ENCODE peak calls at places on chromosomes 1 and 21, in seven cellular contexts. One of them, this sample, is unnamed.

GRCh38 chr21:44993321-44994015 is 53.6 kb downstream of the SLX9 start:
- DNase-seq in psoas muscle: peak
- DNase-seq in dorsolateral prefrontal cortex: no peak
- DNase-seq in fibroblast of lung: no peak
- DNase-seq in pancreas: no peak
- DNase-seq in fibroblast of mammary gland: no peak
- DNase-seq in fibroblast of pulmonary artery: no peak
- DNase-seq in this sample: no peak

GRCh38 chr21:45723049-45723958 is 79.8 kb downstream of the PCBP3 start:
- DNase-seq in pancreas: no peak
- DNase-seq in fibroblast of lung: no peak
- DNase-seq in fibroblast of pulmonary artery: no peak
- DNase-seq in psoas muscle: no peak
- DNase-seq in dorsolateral prefrontal cortex: no peak
- DNase-seq in fibroblast of mammary gland: no peak
- DNase-seq in this sample: no peak

GRCh38 chr21:38853421-38853919 is 47.7 kb downstream of the ETS2 start:
- DNase-seq in pancreas: peak
- DNase-seq in psoas muscle: peak
- DNase-seq in fibroblast of mammary gland: peak
- DNase-seq in fibroblast of lung: peak
- DNase-seq in fibroblast of pulmonary artery: peak
- DNase-seq in dorsolateral prefrontal cortex: no peak
- DNase-seq in this sample: peak

GRCh38 chr1:103267271-103267670 is 158.9 kb upstream of the COL11A1 start:
- DNase-seq in dorsolateral prefrontal cortex: no peak
- DNase-seq in pancreas: no peak
- DNase-seq in fibroblast of pulmonary artery: no peak
- DNase-seq in fibroblast of lung: no peak
- DNase-seq in fibroblast of mammary gland: no peak
- DNase-seq in psoas muscle: no peak
- DNase-seq in this sample: no peak

GRCh38 chr1:152047607-152047953 is 10.8 kb upstream of the S100A11 start:
- DNase-seq in psoas muscle: peak
- DNase-seq in pancreas: peak
- DNase-seq in fibroblast of mammary gland: peak
- DNase-seq in fibroblast of pulmonary artery: no peak
- DNase-seq in fibroblast of lung: no peak
- DNase-seq in dorsolateral prefrontal cortex: no peak
- DNase-seq in this sample: peak

GRCh38 chr1:22247527-22248218 is 104.8 kb upstream of the WNT4 start:
- DNase-seq in dorsolateral prefrontal cortex: no peak
- DNase-seq in fibroblast of lung: no peak
- DNase-seq in fibroblast of mammary gland: no peak
- DNase-seq in psoas muscle: no peak
- DNase-seq in pancreas: no peak
- DNase-seq in fibroblast of pulmonary artery: no peak
- DNase-seq in this sample: no peak

GRCh38 chr1:98870959-98871903 is 133.4 kb downstream of the PLPPR5 start:
- DNase-seq in fibroblast of lung: no peak
- DNase-seq in fibroblast of mammary gland: peak
- DNase-seq in psoas muscle: no peak
- DNase-seq in dorsolateral prefrontal cortex: no peak
- DNase-seq in fibroblast of pulmonary artery: peak
- DNase-seq in pancreas: no peak
- DNase-seq in this sample: no peak

GRCh38 chr1:174191255-174191906 is 32.1 kb downstream of the RABGAP1L start:
- DNase-seq in pancreas: no peak
- DNase-seq in fibroblast of mammary gland: peak
- DNase-seq in fibroblast of pulmonary artery: peak
- DNase-seq in dorsolateral prefrontal cortex: no peak
- DNase-seq in fibroblast of lung: no peak
- DNase-seq in psoas muscle: no peak
- DNase-seq in this sample: peak

GRCh38 chr1:8809342-8809736 is 8.1 kb downstream of the RERE start:
- DNase-seq in fibroblast of pulmonary artery: no peak
- DNase-seq in psoas muscle: no peak
- DNase-seq in fibroblast of mammary gland: no peak
- DNase-seq in pancreas: no peak
- DNase-seq in fibroblast of lung: no peak
- DNase-seq in dorsolateral prefrontal cortex: no peak
- DNase-seq in this sample: no peak

GRCh38 chr1:29315262-29315661 is 78.9 kb downstream of the PTPRU start:
- DNase-seq in pancreas: no peak
- DNase-seq in fibroblast of mammary gland: no peak
- DNase-seq in fibroblast of lung: no peak
- DNase-seq in psoas muscle: no peak
- DNase-seq in fibroblast of pulmonary artery: no peak
- DNase-seq in dorsolateral prefrontal cortex: no peak
- DNase-seq in this sample: no peak

GRCh38 chr1:71170925-71171324 is 90.1 kb upstream of the ZRANB2 start:
- DNase-seq in dorsolateral prefrontal cortex: no peak
- DNase-seq in fibroblast of mammary gland: peak
- DNase-seq in psoas muscle: no peak
- DNase-seq in fibroblast of pulmonary artery: no peak
- DNase-seq in pancreas: no peak
- DNase-seq in fibroblast of lung: no peak
- DNase-seq in this sample: no peak
- H3K4me3 ChIP-seq in dorsolateral prefrontal cortex: no peak
- H3K4me3 ChIP-seq in fibroblast of mammary gland: no peak
- H3K4me3 ChIP-seq in psoas muscle: no peak
- H3K4me3 ChIP-seq in fibroblast of pulmonary artery: no peak
- H3K4me3 ChIP-seq in pancreas: no peak
- H3K4me3 ChIP-seq in fibroblast of lung: no peak
- H3K4me3 ChIP-seq in this sample: no peak

DNA sequence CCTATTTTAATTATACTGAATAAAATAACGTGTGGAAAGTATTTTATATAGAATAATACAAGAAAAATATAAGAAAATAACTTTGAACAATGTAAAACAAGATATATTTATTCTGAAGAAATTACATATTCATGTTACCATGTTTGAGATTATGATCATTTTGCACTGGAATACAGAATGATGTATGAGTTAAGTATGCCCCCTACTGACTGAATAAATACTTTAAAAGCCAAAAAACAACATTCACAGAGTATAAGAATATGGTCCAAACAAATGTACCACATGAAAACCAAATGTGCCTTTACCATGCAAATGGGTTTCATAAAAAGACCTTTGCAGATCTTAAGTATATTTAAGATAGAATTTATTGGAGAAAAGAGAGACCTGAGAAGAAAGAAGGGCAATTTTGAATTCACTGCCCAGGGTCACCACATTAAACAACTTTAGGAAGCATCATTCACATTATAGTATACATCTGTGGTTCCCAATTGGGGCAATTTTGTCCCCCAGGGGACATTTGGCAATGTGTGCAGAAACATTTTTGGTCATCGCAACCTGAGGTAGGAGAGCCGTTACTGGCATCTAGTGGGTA is 136.6 kb upstream of the GFI1 start:
- DNase-seq in fibroblast of lung: peak
- DNase-seq in fibroblast of pulmonary artery: peak
- DNase-seq in dorsolateral prefrontal cortex: no peak
- DNase-seq in pancreas: no peak
- DNase-seq in fibroblast of mammary gland: peak
- DNase-seq in psoas muscle: no peak
- DNase-seq in this sample: no peak
- TF ChIP-seq CTCF in fibroblast of lung: no peak
- TF ChIP-seq CTCF in fibroblast of pulmonary artery: peak
- TF ChIP-seq CTCF in dorsolateral prefrontal cortex: peak
- TF ChIP-seq CTCF in pancreas: peak
- TF ChIP-seq CTCF in fibroblast of mammary gland: peak
- TF ChIP-seq CTCF in psoas muscle: peak
- TF ChIP-seq CTCF in this sample: peak

DNA sequence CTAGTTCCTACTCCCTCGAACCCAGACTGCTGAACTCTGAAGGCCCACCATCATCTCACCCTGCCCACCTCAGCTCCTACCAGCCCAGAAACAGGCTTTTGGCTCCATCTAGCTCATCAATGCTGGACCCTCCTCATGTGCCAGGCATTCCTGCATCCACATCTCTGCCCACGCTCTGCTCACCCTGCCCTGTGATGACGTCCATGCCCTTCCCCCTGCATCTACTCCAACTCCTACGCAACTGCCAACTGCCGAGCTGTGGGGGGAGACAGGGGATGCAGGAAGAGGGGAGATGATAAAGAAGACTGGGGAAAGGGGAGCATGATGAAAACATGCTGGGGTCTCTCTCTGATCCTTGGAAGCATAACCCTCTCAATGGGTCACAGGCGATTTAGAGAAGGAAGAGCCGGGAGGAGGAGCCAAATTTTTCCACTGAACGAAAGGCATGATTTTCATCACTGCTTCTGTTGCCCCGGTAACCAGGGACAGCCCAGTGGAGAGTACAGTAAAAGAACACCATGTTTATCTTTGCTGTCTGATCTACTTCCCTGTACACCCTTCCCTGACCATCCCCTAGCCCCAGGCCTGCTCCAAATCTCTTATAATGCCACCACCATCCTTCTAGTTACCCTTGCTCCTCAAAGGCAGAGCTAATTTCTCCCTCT is 44.3 kb downstream of the CD34 start:
- DNase-seq in fibroblast of pulmonary artery: peak
- DNase-seq in fibroblast of mammary gland: peak
- DNase-seq in dorsolateral prefrontal cortex: peak
- DNase-seq in fibroblast of lung: peak
- DNase-seq in psoas muscle: peak
- DNase-seq in pancreas: no peak
- DNase-seq in this sample: no peak
- H3K4me3 ChIP-seq in fibroblast of pulmonary artery: no peak
- H3K4me3 ChIP-seq in fibroblast of mammary gland: no peak
- H3K4me3 ChIP-seq in dorsolateral prefrontal cortex: peak
- H3K4me3 ChIP-seq in fibroblast of lung: peak
- H3K4me3 ChIP-seq in psoas muscle: peak
- H3K4me3 ChIP-seq in pancreas: no peak
- H3K4me3 ChIP-seq in this sample: no peak

GRCh38 chr1:58896211-58897183 is 112.7 kb upstream of the JUN start:
- DNase-seq in fibroblast of lung: no peak
- DNase-seq in fibroblast of pulmonary artery: no peak
- DNase-seq in pancreas: no peak
- DNase-seq in dorsolateral prefrontal cortex: no peak
- DNase-seq in fibroblast of mammary gland: no peak
- DNase-seq in psoas muscle: peak
- DNase-seq in this sample: no peak

GRCh38 chr1:58891347-58891746 is 107.5 kb upstream of the JUN start:
- DNase-seq in dorsolateral prefrontal cortex: no peak
- DNase-seq in psoas muscle: no peak
- DNase-seq in pancreas: no peak
- DNase-seq in fibroblast of lung: no peak
- DNase-seq in fibroblast of mammary gland: no peak
- DNase-seq in fibroblast of pulmonary artery: no peak
- DNase-seq in this sample: no peak

GRCh38 chr1:58895559-58896135 is 111.8 kb upstream of the JUN start:
- DNase-seq in fibroblast of mammary gland: no peak
- DNase-seq in fibroblast of lung: no peak
- DNase-seq in psoas muscle: no peak
- DNase-seq in pancreas: no peak
- DNase-seq in dorsolateral prefrontal cortex: no peak
- DNase-seq in fibroblast of pulmonary artery: no peak
- DNase-seq in this sample: no peak

GRCh38 chr1:58895082-58895481 is 111.2 kb upstream of the JUN start:
- DNase-seq in dorsolateral prefrontal cortex: no peak
- DNase-seq in fibroblast of pulmonary artery: no peak
- DNase-seq in psoas muscle: peak
- DNase-seq in pancreas: no peak
- DNase-seq in fibroblast of mammary gland: no peak
- DNase-seq in fibroblast of lung: no peak
- DNase-seq in this sample: no peak

DNA sequence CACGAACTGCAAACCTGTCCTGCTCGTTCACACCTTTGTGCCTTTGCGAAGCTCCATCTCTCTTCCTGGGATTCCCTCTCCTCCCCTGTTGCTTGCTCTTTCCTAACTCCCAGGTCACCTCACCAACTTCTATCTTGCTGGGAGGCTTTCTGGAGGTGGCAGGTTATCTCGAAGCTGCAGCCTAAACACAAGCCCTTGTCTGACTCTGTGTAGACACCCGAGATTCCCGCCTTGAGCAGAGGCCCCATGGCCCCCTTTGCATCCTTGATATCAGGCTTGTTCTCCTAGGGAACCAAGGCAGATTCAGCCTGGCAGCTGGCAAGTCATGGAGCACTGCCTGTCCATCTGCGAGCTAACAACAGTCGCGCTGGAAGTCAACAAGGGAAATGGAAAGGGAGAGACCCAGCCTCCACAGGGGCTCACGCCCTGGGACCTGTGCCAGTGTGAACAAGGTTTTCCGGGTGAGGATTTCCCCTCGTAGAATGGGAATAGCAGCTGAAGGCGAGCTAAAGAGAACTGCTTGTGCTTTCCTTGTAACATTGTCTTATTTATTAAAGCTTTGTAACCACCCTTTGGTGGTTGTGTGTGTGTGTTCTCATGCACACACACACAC is 109.5 kb upstream of the JUN start:
- DNase-seq in pancreas: no peak
- DNase-seq in psoas muscle: peak
- DNase-seq in fibroblast of lung: no peak
- DNase-seq in dorsolateral prefrontal cortex: no peak
- DNase-seq in fibroblast of pulmonary artery: peak
- DNase-seq in fibroblast of mammary gland: no peak
- DNase-seq in this sample: no peak
- TF ChIP-seq CTCF in pancreas: no peak
- TF ChIP-seq CTCF in psoas muscle: no peak
- TF ChIP-seq CTCF in fibroblast of lung: no peak
- TF ChIP-seq CTCF in dorsolateral prefrontal cortex: no peak
- TF ChIP-seq CTCF in fibroblast of pulmonary artery: no peak
- TF ChIP-seq CTCF in fibroblast of mammary gland: no peak
- TF ChIP-seq CTCF in this sample: no peak